ENCODE peak calls at places on chromosome 7, in nine cellular contexts. One of them, this sample, is unnamed.

GRCh38 chr7:85516675-85517074 is 329.8 kb upstream of the SEMA3D start:
- DNase-seq in GM20000: no peak
- DNase-seq in PC-3: no peak
- DNase-seq in fibroblast of pulmonary artery: peak; percentile 31
- DNase-seq in spleen: no peak
- DNase-seq in CD14-positive monocyte: no peak
- DNase-seq in gastrocnemius medialis: no peak
- DNase-seq in Caco-2: no peak
- DNase-seq in AG04450: no peak
- DNase-seq in this sample: no peak

GRCh38 chr7:84017653-84018052 is 176.9 kb downstream of the SEMA3A start:
- DNase-seq in gastrocnemius medialis: no peak
- DNase-seq in spleen: no peak
- DNase-seq in GM20000: no peak
- DNase-seq in fibroblast of pulmonary artery: no peak
- DNase-seq in AG04450: no peak
- DNase-seq in CD14-positive monocyte: no peak
- DNase-seq in Caco-2: no peak
- DNase-seq in PC-3: no peak
- DNase-seq in this sample: no peak

GRCh38 chr7:32892521-32893224 is 1.1 kb upstream of the KBTBD2 start:
- DNase-seq in PC-3: peak; percentile 73
- DNase-seq in fibroblast of pulmonary artery: peak; percentile 75
- DNase-seq in Caco-2: no peak
- DNase-seq in GM20000: peak; percentile 21
- DNase-seq in AG04450: no peak
- DNase-seq in gastrocnemius medialis: no peak
- DNase-seq in spleen: peak; percentile 91
- DNase-seq in CD14-positive monocyte: no peak
- DNase-seq in this sample: peak; percentile 50

GRCh38 chr7:43904533-43905208 is 1.7 kb downstream of the URGCP start:
- DNase-seq in CD14-positive monocyte: no peak
- DNase-seq in AG04450: no peak
- DNase-seq in fibroblast of pulmonary artery: no peak
- DNase-seq in PC-3: peak; percentile 67
- DNase-seq in gastrocnemius medialis: no peak
- DNase-seq in GM20000: no peak
- DNase-seq in Caco-2: no peak
- DNase-seq in spleen: no peak
- DNase-seq in this sample: no peak

GRCh38 chr7:85695041-85695990 is 508.5 kb upstream of the SEMA3D start:
- DNase-seq in fibroblast of pulmonary artery: peak; percentile 24
- DNase-seq in spleen: no peak
- DNase-seq in Caco-2: peak; percentile 16
- DNase-seq in CD14-positive monocyte: no peak
- DNase-seq in PC-3: peak; percentile 95
- DNase-seq in gastrocnemius medialis: no peak
- DNase-seq in GM20000: no peak
- DNase-seq in AG04450: no peak
- DNase-seq in this sample: peak; percentile 1

GRCh38 chr7:74612015-74612829 is 45.3 kb upstream of the GTF2I start:
- DNase-seq in AG04450: no peak
- DNase-seq in spleen: no peak
- DNase-seq in GM20000: no peak
- DNase-seq in Caco-2: no peak
- DNase-seq in CD14-positive monocyte: no peak
- DNase-seq in PC-3: no peak
- DNase-seq in fibroblast of pulmonary artery: peak; percentile 24
- DNase-seq in gastrocnemius medialis: no peak
- DNase-seq in this sample: peak; percentile 77

GRCh38 chr7:147670759-147671158 is 919.8 kb upstream of the C7orf33 start:
- DNase-seq in PC-3: no peak
- DNase-seq in AG04450: no peak
- DNase-seq in fibroblast of pulmonary artery: no peak
- DNase-seq in CD14-positive monocyte: no peak
- DNase-seq in gastrocnemius medialis: no peak
- DNase-seq in Caco-2: no peak
- DNase-seq in spleen: peak; percentile 60
- DNase-seq in GM20000: no peak
- DNase-seq in this sample: no peak

GRCh38 chr7:148979827-148980226 is 48.5 kb downstream of the PDIA4 start:
- DNase-seq in GM20000: no peak
- DNase-seq in spleen: peak; percentile 23
- DNase-seq in CD14-positive monocyte: no peak
- DNase-seq in fibroblast of pulmonary artery: no peak
- DNase-seq in AG04450: no peak
- DNase-seq in PC-3: no peak
- DNase-seq in gastrocnemius medialis: no peak
- DNase-seq in Caco-2: no peak
- DNase-seq in this sample: no peak

GRCh38 chr7:107372298-107372697 is 97.6 kb upstream of the GPR22 start:
- DNase-seq in fibroblast of pulmonary artery: peak; percentile 39
- DNase-seq in Caco-2: no peak
- DNase-seq in CD14-positive monocyte: no peak
- DNase-seq in PC-3: peak; percentile 57
- DNase-seq in AG04450: no peak
- DNase-seq in gastrocnemius medialis: no peak
- DNase-seq in GM20000: no peak
- DNase-seq in spleen: no peak
- DNase-seq in this sample: no peak

GRCh38 chr7:150357277-150357676 is 11.3 kb upstream of the REPIN1 start:
- DNase-seq in fibroblast of pulmonary artery: no peak
- DNase-seq in PC-3: no peak
- DNase-seq in AG04450: no peak
- DNase-seq in GM20000: no peak
- DNase-seq in CD14-positive monocyte: no peak
- DNase-seq in gastrocnemius medialis: no peak
- DNase-seq in spleen: peak; percentile 84
- DNase-seq in Caco-2: no peak
- DNase-seq in this sample: no peak

GRCh38 chr7:150447966-150448788 is 2.3 kb upstream of the GIMAP8 start:
- DNase-seq in PC-3: no peak
- DNase-seq in CD14-positive monocyte: no peak
- DNase-seq in gastrocnemius medialis: no peak
- DNase-seq in Caco-2: no peak
- DNase-seq in GM20000: no peak
- DNase-seq in spleen: no peak
- DNase-seq in AG04450: no peak
- DNase-seq in fibroblast of pulmonary artery: no peak
- DNase-seq in this sample: no peak

GRCh38 chr7:129193892-129194291 is 5.5 kb downstream of the SMO start:
- DNase-seq in CD14-positive monocyte: no peak
- DNase-seq in AG04450: no peak
- DNase-seq in fibroblast of pulmonary artery: no peak
- DNase-seq in spleen: no peak
- DNase-seq in Caco-2: no peak
- DNase-seq in gastrocnemius medialis: no peak
- DNase-seq in GM20000: no peak
- DNase-seq in PC-3: no peak
- DNase-seq in this sample: no peak

GRCh38 chr7:50822716-50823115 is 40.0 kb upstream of the GRB10 start:
- DNase-seq in CD14-positive monocyte: no peak
- DNase-seq in spleen: no peak
- DNase-seq in fibroblast of pulmonary artery: peak; percentile 50
- DNase-seq in gastrocnemius medialis: no peak
- DNase-seq in Caco-2: no peak
- DNase-seq in AG04450: no peak
- DNase-seq in PC-3: peak; percentile 36
- DNase-seq in GM20000: no peak
- DNase-seq in this sample: no peak

GRCh38 chr7:123151443-123151842 is 48.3 kb downstream of the SLC13A1 start:
- DNase-seq in Caco-2: no peak
- DNase-seq in PC-3: no peak
- DNase-seq in fibroblast of pulmonary artery: no peak
- DNase-seq in GM20000: no peak
- DNase-seq in AG04450: no peak
- DNase-seq in gastrocnemius medialis: no peak
- DNase-seq in CD14-positive monocyte: no peak
- DNase-seq in spleen: no peak
- DNase-seq in this sample: no peak

GRCh38 chr7:64887756-64888508 is 15.1 kb upstream of the ZNF273 start:
- DNase-seq in fibroblast of pulmonary artery: no peak
- DNase-seq in spleen: no peak
- DNase-seq in CD14-positive monocyte: no peak
- DNase-seq in PC-3: no peak
- DNase-seq in AG04450: no peak
- DNase-seq in GM20000: peak; percentile 45
- DNase-seq in gastrocnemius medialis: no peak
- DNase-seq in Caco-2: peak; percentile 58
- DNase-seq in this sample: peak; percentile 31

GRCh38 chr7:2162959-2163358 is 69.8 kb downstream of the MAD1L1 start:
- DNase-seq in Caco-2: no peak
- DNase-seq in GM20000: no peak
- DNase-seq in PC-3: no peak
- DNase-seq in AG04450: no peak
- DNase-seq in spleen: no peak
- DNase-seq in CD14-positive monocyte: no peak
- DNase-seq in gastrocnemius medialis: no peak
- DNase-seq in fibroblast of pulmonary artery: no peak
- DNase-seq in this sample: no peak

GRCh38 chr7:26675143-26675887 is 189.1 kb downstream of the SKAP2 start:
- DNase-seq in GM20000: no peak
- DNase-seq in fibroblast of pulmonary artery: peak; percentile 18
- DNase-seq in spleen: no peak
- DNase-seq in Caco-2: no peak
- DNase-seq in CD14-positive monocyte: no peak
- DNase-seq in gastrocnemius medialis: no peak
- DNase-seq in AG04450: peak; percentile 36
- DNase-seq in PC-3: peak; percentile 90
- DNase-seq in this sample: no peak

GRCh38 chr7:149831730-149832219 is 6.4 kb upstream of the ZNF862 start:
- DNase-seq in spleen: no peak
- DNase-seq in Caco-2: no peak
- DNase-seq in fibroblast of pulmonary artery: no peak
- DNase-seq in PC-3: no peak
- DNase-seq in GM20000: no peak
- DNase-seq in AG04450: no peak
- DNase-seq in CD14-positive monocyte: no peak
- DNase-seq in gastrocnemius medialis: no peak
- DNase-seq in this sample: no peak

GRCh38 chr7:50409856-50410468 is 40.2 kb downstream of the FIGNL1 start:
- DNase-seq in gastrocnemius medialis: no peak
- DNase-seq in CD14-positive monocyte: peak; percentile 70
- DNase-seq in AG04450: no peak
- DNase-seq in PC-3: no peak
- DNase-seq in GM20000: no peak
- DNase-seq in Caco-2: no peak
- DNase-seq in spleen: peak; percentile 87
- DNase-seq in fibroblast of pulmonary artery: no peak
- DNase-seq in this sample: no peak

GRCh38 chr7:143416565-143417149 is 8.0 kb upstream of the EPHA1 start:
- DNase-seq in Caco-2: peak; percentile 66
- DNase-seq in spleen: no peak
- DNase-seq in PC-3: peak; percentile 80
- DNase-seq in GM20000: peak; percentile 83
- DNase-seq in CD14-positive monocyte: no peak
- DNase-seq in gastrocnemius medialis: no peak
- DNase-seq in fibroblast of pulmonary artery: peak; percentile 68
- DNase-seq in AG04450: no peak
- DNase-seq in this sample: peak; percentile 41

GRCh38 chr7:142864980-142865747 is 10.3 kb downstream of the EPHB6 start:
- DNase-seq in GM20000: no peak
- DNase-seq in CD14-positive monocyte: no peak
- DNase-seq in spleen: no peak
- DNase-seq in gastrocnemius medialis: no peak
- DNase-seq in Caco-2: no peak
- DNase-seq in AG04450: no peak
- DNase-seq in PC-3: no peak
- DNase-seq in fibroblast of pulmonary artery: no peak
- DNase-seq in this sample: no peak

GRCh38 chr7:136890379-136890778 is 21.9 kb downstream of the CHRM2 start:
- DNase-seq in PC-3: no peak
- DNase-seq in spleen: no peak
- DNase-seq in AG04450: no peak
- DNase-seq in CD14-positive monocyte: no peak
- DNase-seq in GM20000: no peak
- DNase-seq in gastrocnemius medialis: no peak
- DNase-seq in Caco-2: no peak
- DNase-seq in fibroblast of pulmonary artery: no peak
- DNase-seq in this sample: no peak

GRCh38 chr7:96800824-96801223 is 91.2 kb upstream of the SEM1 start:
- DNase-seq in spleen: no peak
- DNase-seq in gastrocnemius medialis: no peak
- DNase-seq in Caco-2: no peak
- DNase-seq in AG04450: no peak
- DNase-seq in GM20000: no peak
- DNase-seq in PC-3: peak; percentile 66
- DNase-seq in fibroblast of pulmonary artery: no peak
- DNase-seq in CD14-positive monocyte: no peak
- DNase-seq in this sample: peak; percentile 15
- TF ChIP-seq CTCF in spleen: no peak
- TF ChIP-seq CTCF in gastrocnemius medialis: no peak
- TF ChIP-seq CTCF in Caco-2: no peak
- TF ChIP-seq CTCF in AG04450: no peak
- TF ChIP-seq CTCF in GM20000: no peak
- TF ChIP-seq CTCF in PC-3: peak; percentile 44
- TF ChIP-seq CTCF in fibroblast of pulmonary artery: no peak
- TF ChIP-seq CTCF in CD14-positive monocyte: no peak
- TF ChIP-seq CTCF in this sample: no peak

GRCh38 chr7:109206196-109206595 is 636.5 kb downstream of the DNAJB9 start:
- DNase-seq in CD14-positive monocyte: no peak
- DNase-seq in GM20000: no peak
- DNase-seq in PC-3: no peak
- DNase-seq in fibroblast of pulmonary artery: no peak
- DNase-seq in gastrocnemius medialis: no peak
- DNase-seq in Caco-2: no peak
- DNase-seq in spleen: no peak
- DNase-seq in AG04450: no peak
- DNase-seq in this sample: no peak
- TF ChIP-seq CTCF in CD14-positive monocyte: no peak
- TF ChIP-seq CTCF in GM20000: no peak
- TF ChIP-seq CTCF in PC-3: peak; percentile 17
- TF ChIP-seq CTCF in fibroblast of pulmonary artery: no peak
- TF ChIP-seq CTCF in gastrocnemius medialis: no peak
- TF ChIP-seq CTCF in Caco-2: no peak
- TF ChIP-seq CTCF in spleen: no peak
- TF ChIP-seq CTCF in AG04450: no peak
- TF ChIP-seq CTCF in this sample: no peak

GRCh38 chr7:127598318-127598717 is 4.8 kb downstream of the FSCN3 start:
- DNase-seq in fibroblast of pulmonary artery: no peak
- DNase-seq in PC-3: peak; percentile 19
- DNase-seq in GM20000: no peak
- DNase-seq in AG04450: no peak
- DNase-seq in spleen: no peak
- DNase-seq in gastrocnemius medialis: no peak
- DNase-seq in CD14-positive monocyte: no peak
- DNase-seq in Caco-2: peak; percentile 49
- DNase-seq in this sample: peak; percentile 19
- TF ChIP-seq CTCF in fibroblast of pulmonary artery: peak; percentile 44
- TF ChIP-seq CTCF in PC-3: peak; percentile 59
- TF ChIP-seq CTCF in GM20000: peak; percentile 7
- TF ChIP-seq CTCF in AG04450: peak; percentile 25
- TF ChIP-seq CTCF in spleen: no peak
- TF ChIP-seq CTCF in gastrocnemius medialis: no peak
- TF ChIP-seq CTCF in CD14-positive monocyte: no peak
- TF ChIP-seq CTCF in Caco-2: peak; percentile 33
- TF ChIP-seq CTCF in this sample: no peak

DNA sequence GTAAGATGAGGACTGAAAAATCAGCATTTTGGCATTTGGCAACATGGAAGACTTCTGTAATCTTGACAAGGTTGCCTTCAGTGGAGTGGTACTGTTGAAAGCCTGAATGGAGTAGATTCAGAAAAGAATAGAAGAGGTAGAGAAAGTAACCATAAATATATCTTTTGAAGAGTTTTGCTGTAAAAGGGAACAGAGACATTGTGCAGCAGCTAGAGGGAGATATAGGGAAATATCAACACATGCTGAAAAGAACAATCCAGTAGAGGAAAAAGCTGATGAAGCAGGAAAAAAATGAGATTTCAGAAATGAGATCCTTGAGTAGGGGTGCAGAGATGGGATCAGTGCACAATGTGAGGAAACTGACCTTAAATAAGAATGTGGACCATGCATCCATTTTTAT is 60.0 kb downstream of the RAPGEF5 start:
- DNase-seq in spleen: no peak
- DNase-seq in fibroblast of pulmonary artery: no peak
- DNase-seq in gastrocnemius medialis: no peak
- DNase-seq in Caco-2: no peak
- DNase-seq in PC-3: peak; percentile 8
- DNase-seq in AG04450: no peak
- DNase-seq in GM20000: no peak
- DNase-seq in CD14-positive monocyte: no peak
- DNase-seq in this sample: no peak
- TF ChIP-seq CTCF in spleen: no peak
- TF ChIP-seq CTCF in fibroblast of pulmonary artery: peak; percentile 21
- TF ChIP-seq CTCF in gastrocnemius medialis: no peak
- TF ChIP-seq CTCF in Caco-2: peak; percentile 27
- TF ChIP-seq CTCF in PC-3: peak; percentile 57
- TF ChIP-seq CTCF in AG04450: peak; percentile 48
- TF ChIP-seq CTCF in GM20000: peak; percentile 1
- TF ChIP-seq CTCF in CD14-positive monocyte: no peak
- TF ChIP-seq CTCF in this sample: no peak

This sample was measured in Calu3.